ENCODE peak calls at places on chromosomes 11 and 22, in ten cellular contexts. G, Y, Z, M, N, J, E, R, I and A are unnamed samples.

GRCh38 chr11:47345890-47346563 is 6.5 kb downstream of the MYBPC3 start:
- DNase-seq in Y (no peak), N (no peak), Z (no peak), I (no peak), M (no peak), E (no peak), J (no peak), R (no peak), G (no peak), A (no peak)

GRCh38 chr22:45994516-45995404 is 17.8 kb upstream of the WNT7B start:
- DNase-seq in Y (peak), R (no peak), G (peak), I (peak), N (peak), Z (peak), M (peak), J (peak), E (no peak), A (peak)

GRCh38 chr11:28337701-28338100 is 229.5 kb downstream of the METTL15 start:
- DNase-seq in E (no peak), J (no peak), I (no peak), Y (no peak), M (no peak), G (no peak), Z (no peak), R (no peak), N (no peak), A (no peak)

GRCh38 chr22:25402160-25402500 is 162.3 kb upstream of the GRK3 start:
- DNase-seq in I (no peak), Z (no peak), N (no peak), J (no peak), E (no peak), R (no peak), Y (no peak), G (no peak), M (no peak), A (no peak)

GRCh38 chr22:19368876-19369275 is 62.7 kb downstream of the HIRA start:
- DNase-seq in N (no peak), E (no peak), G (no peak), I (no peak), R (no peak), J (no peak), Y (no peak), M (no peak), Z (peak), A (no peak)

GRCh38 chr11:9276571-9276970 is 11.4 kb upstream of the DENND5A start:
- DNase-seq in N (no peak), E (no peak), R (peak), I (no peak), Y (no peak), J (no peak), Z (no peak), G (no peak), M (no peak), A (no peak)

GRCh38 chr22:44707752-44708151 is 5.7 kb downstream of the PRR5 start:
- DNase-seq in Y (no peak), I (no peak), E (no peak), N (no peak), R (no peak), J (no peak), M (no peak), G (no peak), Z (no peak), A (no peak)

GRCh38 chr11:15565846-15566245 is 451.1 kb downstream of the INSC start:
- DNase-seq in E (no peak), Y (no peak), Z (no peak), J (no peak), I (no peak), R (peak), N (no peak), G (no peak), M (peak), A (no peak)

GRCh38 chr22:19287076-19287724 is 4.3 kb downstream of the CLTCL1 start:
- DNase-seq in I (no peak), E (peak), R (peak), N (peak), J (no peak), Z (peak), G (no peak), M (peak), Y (no peak), A (no peak)

GRCh38 chr11:107741044-107741823 is 29.4 kb upstream of the SLN start:
- DNase-seq in G (no peak), I (no peak), M (no peak), J (peak), R (no peak), Y (no peak), E (no peak), Z (no peak), N (peak), A (peak)

GRCh38 chr11:8810331-8811301 is 100.4 kb upstream of the AKIP1 start:
- DNase-seq in M (no peak), E (peak), N (peak), Z (peak), R (peak), G (peak), Y (peak), J (no peak), I (no peak), A (no peak)

GRCh38 chr11:58784995-58785394 is 53.3 kb upstream of the GLYAT start:
- DNase-seq in Z (no peak), I (no peak), G (no peak), E (no peak), J (no peak), R (no peak), Y (no peak), M (no peak), N (no peak), A (no peak)

GRCh38 chr11:115765803-115766239 is 261.6 kb upstream of the CADM1 start:
- DNase-seq in Z (no peak), R (no peak), J (no peak), G (no peak), I (no peak), Y (no peak), E (peak), N (no peak), M (no peak), A (no peak)

GRCh38 chr11:18853086-18853720 is 61.6 kb upstream of the PTPN5 start:
- DNase-seq in G (no peak), R (peak), N (peak), J (no peak), E (peak), M (peak), Z (no peak), Y (no peak), I (no peak), A (no peak)

GRCh38 chr22:20463324-20464095 is 25.9 kb upstream of the SCARF2 start:
- DNase-seq in Z (no peak), R (no peak), I (no peak), Y (no peak), G (no peak), J (no peak), N (no peak), E (no peak), M (peak), A (peak)

GRCh38 chr11:8167796-8168195 is 1.0 kb downstream of the RIC3 start:
- DNase-seq in Y (no peak), G (no peak), N (no peak), I (no peak), R (no peak), M (no peak), J (no peak), Z (no peak), E (no peak), A (no peak)

GRCh38 chr11:37616291-37616690 is 1018.3 kb upstream of the RAG2 start:
- DNase-seq in Z (no peak), J (no peak), E (no peak), Y (no peak), M (no peak), I (no peak), N (no peak), R (no peak), G (no peak), A (no peak)

GRCh38 chr11:68832476-68833176 is 9.1 kb downstream of the CPT1A start:
- DNase-seq in J (no peak), N (no peak), Y (no peak), E (no peak), I (no peak), R (no peak), Z (no peak), M (no peak), G (no peak), A (no peak)